ENCODE peak calls at places on chromosomes 3 and 15, in nine cellular contexts. W is stimulated activated CD4-positive, alpha-beta T cell treated with anti-CD3 and anti-CD28 coated beads, Interleukin-12 subunit alpha, Interleukin-12 subunit beta, amount 100 ng/mL, for 4 hours; N is germinal center; B is Daoy; K is left ventricle myocardium superior; V is NCI-H1930; Q is activated T-cell treated with anti-CD3 and anti-CD28 coated beads for 1 hour; E is M059J; T is effector memory CD8-positive, alpha-beta T cell. Y is an unnamed sample.

GRCh38 chr15:74376226-74376625 is 8.8 kb upstream of the CYP11A1 start:
- DNase-seq in W (no peak), N (no peak), B (no peak), K (no peak), V (no peak), Q (no peak), E (no peak), T (no peak), Y (no peak)

GRCh38 chr15:71761649-71762048 is 48.7 kb upstream of the NR2E3 start:
- DNase-seq in W (no peak), N (no peak), B (peak), K (peak), V (no peak), Q (no peak), E (peak), T (no peak), Y (no peak)

GRCh38 chr3:52798978-52799476 is 4.4 kb downstream of the ITIH3 start:
- DNase-seq in W (no peak), N (peak), B (peak), K (no peak), V (no peak), Q (no peak), E (no peak), T (no peak), Y (no peak)

GRCh38 chr3:154338008-154338407 is 13.7 kb upstream of the DHX36 start:
- DNase-seq in W (no peak), N (no peak), B (no peak), K (no peak), V (no peak), Q (no peak), E (no peak), T (no peak), Y (no peak)

GRCh38 chr15:83844742-83845141 is 190.8 kb downstream of the ADAMTSL3 start:
- DNase-seq in W (no peak), N (no peak), B (no peak), K (no peak), V (no peak), Q (no peak), E (no peak), T (no peak), Y (no peak)

GRCh38 chr15:55343168-55343567 is 24.1 kb downstream of the PIGB start:
- DNase-seq in W (no peak), N (no peak), B (no peak), K (no peak), V (no peak), Q (no peak), E (peak), T (no peak), Y (no peak)

GRCh38 chr3:157110761-157111238 is 49.1 kb downstream of the CCNL1 start:
- DNase-seq in W (no peak), N (no peak), B (no peak), K (peak), V (no peak), Q (no peak), E (no peak), T (no peak), Y (no peak)

GRCh38 chr15:73330206-73331051 is 38.3 kb downstream of the HCN4 start:
- DNase-seq in W (no peak), N (no peak), B (no peak), K (peak), V (no peak), Q (no peak), E (no peak), T (no peak), Y (no peak)

GRCh38 chr15:30872341-30872748 is 31.4 kb upstream of the FAN1 start:
- DNase-seq in W (no peak), N (no peak), B (peak), K (no peak), V (no peak), Q (no peak), E (peak), T (no peak), Y (no peak)

GRCh38 chr3:171088496-171088895 is 62.0 kb upstream of the SLC2A2 start:
- DNase-seq in W (no peak), N (no peak), B (no peak), K (no peak), V (no peak), Q (no peak), E (no peak), T (no peak), Y (no peak)

GRCh38 chr3:126355777-126356372 is 1.3 kb downstream of the KLF15 start:
- DNase-seq in W (no peak), N (peak), B (peak), K (peak), V (no peak), Q (no peak), E (peak), T (no peak), Y (no peak)

GRCh38 chr3:158330820-158331219 is 220.9 kb downstream of the RSRC1 start:
- DNase-seq in W (no peak), N (no peak), B (peak), K (no peak), V (no peak), Q (no peak), E (peak), T (no peak), Y (no peak)

GRCh38 chr3:14885307-14885706 is 62.1 kb upstream of the NR2C2 start:
- DNase-seq in W (no peak), N (no peak), B (peak), K (no peak), V (no peak), Q (no peak), E (peak), T (no peak), Y (no peak)

GRCh38 chr3:52325686-52326085 is 9.6 kb downstream of the DNAH1 start:
- DNase-seq in W (no peak), N (no peak), B (no peak), K (no peak), V (no peak), Q (no peak), E (no peak), T (no peak), Y (no peak)

Y was measured in activated CD4-positive, CD25-positive, alpha-beta regulatory T cell treated with anti-CD3 and anti-CD28 coated beads, Interleukin-2, amount 50 U/mL, for 72 hours.